ENCODE peak calls at places on chromosomes 11 and 22, in four cellular contexts. One of them, this sample, is unnamed.

GRCh38 chr11:75305993-75306392 is 45.5 kb downstream of the ARRB1 start:
- DNase-seq in stomach: no peak
- DNase-seq in H1: no peak
- DNase-seq in HCT116: no peak
- DNase-seq in this sample: peak; percentile 51

GRCh38 chr11:93236741-93237675 is 39.2 kb upstream of the SLC36A4 start:
- DNase-seq in stomach: no peak
- DNase-seq in H1: peak; percentile 10
- DNase-seq in HCT116: peak; percentile 34
- DNase-seq in this sample: no peak

GRCh38 chr11:115391598-115391997 is 112.6 kb downstream of the CADM1 start:
- DNase-seq in stomach: no peak
- DNase-seq in H1: no peak
- DNase-seq in HCT116: no peak
- DNase-seq in this sample: no peak

GRCh38 chr11:131614514-131615085 is 244.2 kb downstream of the NTM start:
- DNase-seq in stomach: no peak
- DNase-seq in H1: no peak
- DNase-seq in HCT116: no peak
- DNase-seq in this sample: no peak

GRCh38 chr11:61494341-61495038 is 14.1 kb upstream of the LRRC10B start:
- DNase-seq in stomach: no peak
- DNase-seq in H1: no peak
- DNase-seq in HCT116: no peak
- DNase-seq in this sample: no peak

GRCh38 chr11:47566166-47566546 is 757 bp downstream of the PTPMT1 start:
- DNase-seq in stomach: peak; percentile 35
- DNase-seq in H1: no peak
- DNase-seq in HCT116: no peak
- DNase-seq in this sample: no peak

GRCh38 chr22:50326225-50326958 is 420 bp downstream of the DENND6B start:
- DNase-seq in stomach: no peak
- DNase-seq in H1: no peak
- DNase-seq in HCT116: no peak
- DNase-seq in this sample: no peak

GRCh38 chr22:49770454-49771265 is 57.0 kb downstream of the BRD1 start:
- DNase-seq in stomach: no peak
- DNase-seq in H1: no peak
- DNase-seq in HCT116: no peak
- DNase-seq in this sample: peak; percentile 61

GRCh38 chr11:95883381-95883780 is 40.5 kb downstream of the MTMR2 start:
- DNase-seq in stomach: no peak
- DNase-seq in H1: no peak
- DNase-seq in HCT116: no peak
- DNase-seq in this sample: no peak

GRCh38 chr22:45009881-45010531 is at the start of gene PHF21B:
- DNase-seq in stomach: peak; percentile 37
- DNase-seq in H1: no peak
- DNase-seq in HCT116: no peak
- DNase-seq in this sample: peak; percentile 70

DNA sequence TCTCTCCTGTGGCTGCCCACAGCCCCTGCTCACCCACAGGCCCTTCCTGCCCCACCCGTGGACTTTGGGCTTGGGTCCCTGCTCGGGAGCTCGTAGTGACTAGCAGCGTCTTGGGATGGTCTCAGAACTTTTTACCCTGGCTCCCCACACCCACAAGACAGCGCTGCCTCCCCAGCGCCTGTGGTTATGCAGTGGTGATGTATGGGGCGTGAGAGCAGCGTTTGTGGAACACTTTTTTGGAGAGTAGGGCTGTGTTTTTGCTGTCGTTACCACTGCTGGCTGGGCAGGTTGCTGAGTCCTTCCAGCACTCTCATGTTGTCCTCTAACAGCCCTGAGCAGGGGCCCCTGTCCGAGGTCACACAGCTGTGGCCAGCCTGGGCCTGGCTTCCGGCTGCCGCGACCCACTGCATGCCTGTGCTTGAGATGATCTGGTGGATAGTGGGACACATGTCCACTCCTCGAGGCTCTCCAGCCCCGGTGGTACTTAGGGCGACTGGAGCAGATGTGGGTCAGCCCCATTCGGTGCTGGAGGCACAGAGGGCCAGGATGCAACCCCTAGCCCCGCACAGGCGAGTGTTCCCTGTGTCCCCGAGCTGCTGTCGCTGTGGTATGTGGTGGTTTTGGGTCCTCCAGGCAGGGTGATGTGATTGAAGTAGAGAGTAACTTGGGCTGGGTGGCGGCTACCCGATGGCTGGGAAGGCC is 7.1 kb upstream of the GRAMD4 start:
- DNase-seq in stomach: no peak
- DNase-seq in H1: no peak
- DNase-seq in HCT116: no peak
- DNase-seq in this sample: no peak
- H3K4me1 ChIP-seq in stomach: peaks cover 71% of the 10 kb centered on the region
- H3K4me1 ChIP-seq in H1: no peaks in the 10 kb centered on the region
- H3K4me1 ChIP-seq in HCT116: no peaks in the 10 kb centered on the region
- H3K4me1 ChIP-seq in this sample: peaks cover 24% of the 10 kb centered on the region

GRCh38 chr22:39528681-39529486 is 3.7 kb downstream of the RPS19BP1 start:
- DNase-seq in stomach: peak; percentile 95
- DNase-seq in H1: peak; percentile 89
- DNase-seq in HCT116: peak; percentile 88
- DNase-seq in this sample: peak; percentile 96
- H3K4me3 ChIP-seq in stomach: peak overlapping the region; percentile 6
- H3K4me3 ChIP-seq in H1: no peak overlapping the region
- H3K4me3 ChIP-seq in HCT116: no peak overlapping the region
- H3K4me3 ChIP-seq in this sample: peak overlapping the region; percentile 16

GRCh38 chr11:35097814-35098213 is 41.2 kb upstream of the CD44 start:
- DNase-seq in stomach: no peak
- DNase-seq in H1: no peak
- DNase-seq in HCT116: no peak
- DNase-seq in this sample: no peak

GRCh38 chr11:35101223-35101622 is 37.7 kb upstream of the CD44 start:
- DNase-seq in stomach: no peak
- DNase-seq in H1: no peak
- DNase-seq in HCT116: no peak
- DNase-seq in this sample: no peak

GRCh38 chr11:35099278-35100018 is 39.5 kb upstream of the CD44 start:
- DNase-seq in stomach: no peak
- DNase-seq in H1: no peak
- DNase-seq in HCT116: no peak
- DNase-seq in this sample: no peak

GRCh38 chr11:35096737-35097136 is 42.2 kb upstream of the CD44 start:
- DNase-seq in stomach: no peak
- DNase-seq in H1: no peak
- DNase-seq in HCT116: no peak
- DNase-seq in this sample: no peak

DNA sequence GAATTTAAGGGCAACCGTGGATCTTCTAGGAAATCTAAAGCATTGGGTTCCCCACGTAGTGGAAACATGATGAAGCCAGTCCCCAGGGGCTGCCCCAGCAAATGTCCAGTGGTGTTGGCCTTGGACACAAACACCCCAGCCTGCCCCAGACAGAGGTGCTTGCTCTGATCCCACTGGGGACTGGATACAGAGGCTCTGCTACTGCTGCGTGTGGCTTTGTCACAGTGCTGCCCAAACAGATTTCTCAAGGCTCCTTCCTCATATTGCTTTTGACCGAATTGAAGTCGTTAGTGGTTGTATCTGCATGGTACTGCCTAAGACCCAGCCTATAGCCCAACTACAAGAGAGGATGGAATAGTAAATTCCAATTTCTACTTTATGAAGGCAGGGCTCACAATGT is 40.1 kb upstream of the CD44 start:
- DNase-seq in stomach: no peak
- DNase-seq in H1: no peak
- DNase-seq in HCT116: no peak
- DNase-seq in this sample: no peak
- TF ChIP-seq POLR2AphosphoS5 in stomach: no peak
- TF ChIP-seq POLR2AphosphoS5 in H1: no peak
- TF ChIP-seq POLR2AphosphoS5 in HCT116: no peak
- TF ChIP-seq POLR2AphosphoS5 in this sample: no peak

GRCh38 chr11:46347637-46348311 is 511 bp downstream of the DGKZ start:
- DNase-seq in stomach: no peak
- DNase-seq in H1: no peak
- DNase-seq in HCT116: no peak
- DNase-seq in this sample: peak; percentile 77

GRCh38 chr11:46350695-46351094 is 3.4 kb downstream of the DGKZ start:
- DNase-seq in stomach: no peak
- DNase-seq in H1: no peak
- DNase-seq in HCT116: no peak
- DNase-seq in this sample: no peak

GRCh38 chr11:46346886-46347636 is at the start of gene DGKZ:
- DNase-seq in stomach: peak; percentile 92
- DNase-seq in H1: no peak
- DNase-seq in HCT116: peak; percentile 35
- DNase-seq in this sample: peak; percentile 93

GRCh38 chr11:46348566-46348981 is 1.3 kb downstream of the DGKZ start:
- DNase-seq in stomach: no peak
- DNase-seq in H1: no peak
- DNase-seq in HCT116: no peak
- DNase-seq in this sample: no peak

DNA sequence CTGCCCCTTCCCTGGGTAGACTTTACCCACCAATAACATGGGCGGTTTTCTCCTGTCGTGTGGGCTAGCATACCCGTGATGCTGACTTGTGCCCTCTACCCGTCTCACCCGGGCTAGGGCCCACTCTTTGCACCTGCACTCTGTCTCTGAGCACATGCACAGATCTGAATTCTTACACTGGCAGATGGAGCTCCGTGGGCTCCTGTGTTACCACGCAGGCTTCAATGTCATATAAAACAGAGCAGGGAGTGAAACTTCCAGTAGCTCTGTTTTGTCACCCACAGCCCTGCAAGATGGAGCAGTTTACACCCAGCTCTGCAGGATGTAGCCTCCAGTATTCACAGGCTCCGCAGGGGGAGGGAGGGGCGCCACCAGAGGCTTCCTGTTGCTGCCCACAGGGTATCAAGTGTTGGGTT is 1.7 kb downstream of the DGKZ start:
- DNase-seq in stomach: no peak
- DNase-seq in H1: no peak
- DNase-seq in HCT116: no peak
- DNase-seq in this sample: no peak
- H3K4me1 ChIP-seq in stomach: peaks cover 70% of the 10 kb centered on the region
- H3K4me1 ChIP-seq in H1: peaks cover 38% of the 10 kb centered on the region
- H3K4me1 ChIP-seq in HCT116: peaks cover 14% of the 10 kb centered on the region
- H3K4me1 ChIP-seq in this sample: peaks cover 41% of the 10 kb centered on the region

GRCh38 chr22:46561435-46561905 is 24.1 kb upstream of the CELSR1 start:
- DNase-seq in stomach: no peak
- DNase-seq in H1: no peak
- DNase-seq in HCT116: peak; percentile 87
- DNase-seq in this sample: no peak

GRCh38 chr22:46553189-46553588 is 15.8 kb upstream of the CELSR1 start:
- DNase-seq in stomach: no peak
- DNase-seq in H1: no peak
- DNase-seq in HCT116: no peak
- DNase-seq in this sample: no peak

GRCh38 chr22:46556775-46557174 is 19.4 kb upstream of the CELSR1 start:
- DNase-seq in stomach: no peak
- DNase-seq in H1: no peak
- DNase-seq in HCT116: no peak
- DNase-seq in this sample: no peak

GRCh38 chr22:46560696-46561295 is 23.4 kb upstream of the CELSR1 start:
- DNase-seq in stomach: no peak
- DNase-seq in H1: no peak
- DNase-seq in HCT116: no peak
- DNase-seq in this sample: no peak

GRCh38 chr22:46557736-46558480 is 20.5 kb upstream of the CELSR1 start:
- DNase-seq in stomach: peak; percentile 87
- DNase-seq in H1: no peak
- DNase-seq in HCT116: no peak
- DNase-seq in this sample: peak; percentile 63
- H3K4me3 ChIP-seq in stomach: no peak overlapping the region
- H3K4me3 ChIP-seq in H1: no peak overlapping the region
- H3K4me3 ChIP-seq in HCT116: no peak overlapping the region
- H3K4me3 ChIP-seq in this sample: no peak overlapping the region

GRCh38 chr11:68543594-68543993 is 83.0 kb downstream of the PPP6R3 start:
- DNase-seq in stomach: no peak
- DNase-seq in H1: no peak
- DNase-seq in HCT116: no peak
- DNase-seq in this sample: no peak
- TF ChIP-seq POLR2AphosphoS5 in stomach: no peak
- TF ChIP-seq POLR2AphosphoS5 in H1: no peak
- TF ChIP-seq POLR2AphosphoS5 in HCT116: no peak
- TF ChIP-seq POLR2AphosphoS5 in this sample: peak; percentile 75

DNA sequence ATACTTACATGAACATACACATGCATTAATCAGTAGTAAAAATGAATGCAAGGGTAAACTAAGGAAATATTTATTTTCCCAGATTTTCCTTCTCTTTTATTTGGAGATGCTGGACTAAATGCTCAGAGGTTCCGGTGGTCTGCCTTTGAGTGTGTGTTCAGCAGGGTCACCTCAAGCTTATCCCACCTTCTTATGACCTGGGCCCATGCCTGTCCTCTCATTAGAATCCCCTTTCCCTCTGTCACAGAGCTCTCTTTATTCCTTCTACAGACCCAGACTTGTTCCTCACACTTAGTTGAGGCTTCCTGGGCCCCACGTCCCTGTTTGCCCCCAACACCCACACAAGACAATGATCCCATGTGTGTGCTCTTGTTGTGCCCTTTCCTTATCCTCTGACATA is 61.6 kb upstream of the TOP3B start:
- DNase-seq in stomach: no peak
- DNase-seq in H1: no peak
- DNase-seq in HCT116: no peak
- DNase-seq in this sample: no peak
- H3K4me1 ChIP-seq in stomach: no peaks in the 10 kb centered on the region
- H3K4me1 ChIP-seq in H1: no peaks in the 10 kb centered on the region
- H3K4me1 ChIP-seq in HCT116: no peaks in the 10 kb centered on the region
- H3K4me1 ChIP-seq in this sample: no peaks in the 10 kb centered on the region

GRCh38 chr11:1409108-1409851 is 19.5 kb downstream of the BRSK2 start:
- DNase-seq in stomach: no peak
- DNase-seq in H1: no peak
- DNase-seq in HCT116: no peak
- DNase-seq in this sample: no peak

GRCh38 chr11:1411301-1411700 is 21.6 kb downstream of the BRSK2 start:
- DNase-seq in stomach: no peak
- DNase-seq in H1: no peak
- DNase-seq in HCT116: no peak
- DNase-seq in this sample: no peak

GRCh38 chr11:1412377-1413095 is 22.8 kb downstream of the BRSK2 start:
- DNase-seq in stomach: no peak
- DNase-seq in H1: no peak
- DNase-seq in HCT116: no peak
- DNase-seq in this sample: no peak

GRCh38 chr11:1408346-1408745 is 18.6 kb downstream of the BRSK2 start:
- DNase-seq in stomach: no peak
- DNase-seq in H1: no peak
- DNase-seq in HCT116: no peak
- DNase-seq in this sample: no peak

GRCh38 chr11:1410366-1411291 is 20.9 kb downstream of the BRSK2 start:
- DNase-seq in stomach: no peak
- DNase-seq in H1: no peak
- DNase-seq in HCT116: no peak
- DNase-seq in this sample: no peak
- H3K4me3 ChIP-seq in stomach: no peak overlapping the region
- H3K4me3 ChIP-seq in H1: no peak overlapping the region
- H3K4me3 ChIP-seq in HCT116: no peak overlapping the region
- H3K4me3 ChIP-seq in this sample: no peak overlapping the region

GRCh38 chr11:69351460-69351859 is 57.5 kb downstream of the MYEOV start:
- DNase-seq in stomach: no peak
- DNase-seq in H1: no peak
- DNase-seq in HCT116: no peak
- DNase-seq in this sample: no peak
- TF ChIP-seq POLR2AphosphoS5 in stomach: no peak
- TF ChIP-seq POLR2AphosphoS5 in H1: no peak
- TF ChIP-seq POLR2AphosphoS5 in HCT116: no peak
- TF ChIP-seq POLR2AphosphoS5 in this sample: no peak

GRCh38 chr11:128496684-128497056 is 90.7 kb downstream of the ETS1 start:
- DNase-seq in stomach: no peak
- DNase-seq in H1: no peak
- DNase-seq in HCT116: no peak
- DNase-seq in this sample: no peak
- H3K4me1 ChIP-seq in stomach: peaks cover 79% of the 10 kb centered on the region
- H3K4me1 ChIP-seq in H1: no peaks in the 10 kb centered on the region
- H3K4me1 ChIP-seq in HCT116: peaks cover 21% of the 10 kb centered on the region
- H3K4me1 ChIP-seq in this sample: peaks cover 59% of the 10 kb centered on the region